ENCODE peak calls at places on chromosomes 7 and 10, in seven cellular contexts. R is mesendoderm, T is PC-9, W is neural progenitor cell, J is small intestine, O is esophagus squamous epithelium, N is cardiac muscle cell. H is an unnamed sample.

GRCh38 chr10:6130851-6131470 is 42.1 kb downstream of the RBM17 start:
- DNase-seq in R (no peak), T (no peak), W (no peak), J (no peak), O (no peak), N (no peak), H (no peak)

GRCh38 chr10:31101123-31101522 is 69.5 kb upstream of the ZNF438 start:
- DNase-seq in R (no peak), T (peak; percentile 64), W (no peak), J (no peak), O (no peak), N (peak; percentile 66), H (no peak)

GRCh38 chr7:149027560-149028345 is 552 bp downstream of the PDIA4 start:
- DNase-seq in R (no peak), T (peak; percentile 9), W (no peak), J (peak; percentile 34), O (no peak), N (peak; percentile 38), H (no peak)

GRCh38 chr10:62015994-62016393 is 114.5 kb downstream of the ARID5B start:
- DNase-seq in R (no peak), T (no peak), W (no peak), J (peak; percentile 76), O (no peak), N (peak; percentile 85), H (no peak)

GRCh38 chr7:91876391-91877133 is 3.9 kb downstream of the MTERF1 start:
- DNase-seq in R (peak; percentile 4), T (no peak), W (no peak), J (no peak), O (no peak), N (peak; percentile 60), H (no peak)

GRCh38 chr10:43202224-43202656 is 64.0 kb downstream of the CSGALNACT2 start:
- DNase-seq in R (peak; percentile 77), T (peak; percentile 61), W (peak; percentile 75), J (peak; percentile 43), O (no peak), N (peak; percentile 33), H (no peak)

GRCh38 chr10:124436191-124436638 is 13.6 kb downstream of the NKX1-2 start:
- DNase-seq in R (no peak), T (peak; percentile 41), W (no peak), J (no peak), O (no peak), N (no peak), H (no peak)

GRCh38 chr10:88473989-88474883 is 108.9 kb downstream of the RNLS start:
- DNase-seq in R (no peak), T (peak; percentile 34), W (no peak), J (peak; percentile 24), O (no peak), N (no peak), H (no peak)

GRCh38 chr10:132690821-132691610 is 94.9 kb downstream of the NKX6-2 start:
- DNase-seq in R (no peak), T (no peak), W (no peak), J (no peak), O (no peak), N (no peak), H (no peak)

DNA sequence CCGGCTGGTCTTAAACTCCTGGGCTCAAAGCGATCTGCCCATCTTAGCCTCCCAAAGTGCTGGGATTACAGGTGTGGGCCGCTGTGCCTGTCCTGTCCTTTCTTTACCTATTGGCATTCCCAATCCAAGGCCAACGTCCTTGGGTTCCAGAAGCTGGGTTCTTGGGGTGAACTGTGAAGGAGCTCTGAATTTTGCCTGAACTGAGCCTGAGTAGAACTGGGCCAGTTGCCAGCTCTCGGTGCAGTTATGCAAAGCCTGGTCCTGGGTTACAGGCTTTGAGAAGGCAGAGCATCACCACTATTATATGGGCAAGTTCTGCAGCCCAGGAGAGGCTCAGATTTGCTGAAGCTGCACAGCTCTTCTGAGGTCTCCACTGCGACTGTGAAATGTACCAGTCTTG is 24.6 kb upstream of the SH2D4B start:
- DNase-seq in R (no peak), T (no peak), W (no peak), J (no peak), O (no peak), N (no peak), H (no peak)
- H3K4me1 ChIP-seq in R (peaks cover 2% of the 10 kb centered on the region), T (peaks cover 47% of the 10 kb centered on the region), W (no peaks in the 10 kb centered on the region), J (no peaks in the 10 kb centered on the region), O (peaks cover 57% of the 10 kb centered on the region), N (no peaks in the 10 kb centered on the region), H (peaks cover 4% of the 10 kb centered on the region)

DNA sequence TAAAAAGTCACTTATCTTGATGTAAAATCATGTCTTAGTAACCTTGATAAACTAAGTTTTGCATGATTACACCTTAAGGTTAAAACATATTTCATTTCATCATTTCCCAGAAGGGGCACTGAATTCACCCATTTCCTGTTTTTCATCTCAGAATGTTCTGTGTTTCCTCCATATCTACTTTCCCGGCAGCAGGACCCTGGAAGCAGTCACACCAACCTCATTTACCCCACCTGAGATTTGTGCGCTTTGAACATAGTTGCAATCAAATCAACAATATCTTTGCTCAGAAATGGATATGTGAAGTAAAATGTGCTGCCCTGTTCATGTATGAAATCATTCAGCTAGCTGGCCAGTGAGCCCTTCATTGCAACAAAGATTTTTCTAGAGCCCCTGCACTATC is 46.8 kb downstream of the IKZF1 start:
- DNase-seq in R (no peak), T (no peak), W (no peak), J (no peak), O (no peak), N (no peak), H (no peak)
- H3K27ac ChIP-seq in R (no peak overlapping the region), T (no peak overlapping the region), W (no peak overlapping the region), J (peak overlapping the region; percentile 87), O (peak overlapping the region; percentile 34), N (no peak overlapping the region), H (peak overlapping the region; percentile 94)

DNA sequence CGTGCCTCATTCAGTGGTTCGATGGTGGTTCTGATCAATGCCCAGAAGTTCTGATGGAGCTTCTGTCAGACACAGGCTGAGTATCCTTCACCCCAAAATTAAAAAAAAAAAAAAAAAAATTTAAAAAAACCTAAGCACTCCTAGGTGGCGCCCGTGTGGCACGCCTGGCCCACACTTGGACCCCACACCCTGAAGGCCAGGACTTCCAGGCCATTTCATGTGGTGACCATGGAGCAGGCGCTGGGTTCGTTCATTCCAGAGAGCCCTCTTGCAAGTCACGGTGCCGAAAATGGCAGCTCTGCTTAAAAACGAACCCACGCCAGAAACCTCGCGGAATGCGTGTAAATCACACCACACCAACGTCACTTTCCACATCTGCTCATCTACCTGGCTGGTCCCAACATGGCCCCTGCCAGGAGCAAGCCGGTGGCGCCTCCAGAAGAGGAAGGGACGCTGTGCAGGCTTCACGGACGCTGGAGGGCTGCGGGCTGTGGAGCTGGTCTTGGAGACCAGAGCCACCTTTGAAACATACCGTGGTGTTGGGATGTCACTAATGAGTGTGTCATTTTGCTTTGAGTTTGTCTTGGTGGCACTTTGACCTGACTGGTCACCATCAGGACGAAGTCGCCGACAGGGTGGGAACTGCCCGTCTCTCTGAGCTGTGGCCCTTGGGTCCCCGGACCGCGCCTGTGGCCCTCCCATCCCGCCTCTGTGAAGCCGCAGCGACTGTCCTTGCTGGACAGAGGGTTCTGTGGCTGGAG is 46.0 kb upstream of the PRKAR1B start:
- DNase-seq in R (no peak), T (no peak), W (no peak), J (no peak), O (no peak), N (no peak), H (no peak)
- H3K4me1 ChIP-seq in R (no peaks in the 10 kb centered on the region), T (no peaks in the 10 kb centered on the region), W (no peaks in the 10 kb centered on the region), J (no peaks in the 10 kb centered on the region), O (peaks cover 28% of the 10 kb centered on the region), N (peaks cover 20% of the 10 kb centered on the region), H (no peaks in the 10 kb centered on the region)

GRCh38 chr10:119079572-119080520 is 771 bp downstream of the EIF3A start:
- DNase-seq in R (peak; percentile 76), T (peak; percentile 48), W (peak; percentile 78), J (peak; percentile 80), O (peak; percentile 38), N (peak; percentile 86), H (peak; percentile 34)
- H3K27ac ChIP-seq in R (peak overlapping the region; percentile 85), T (peak overlapping the region; percentile 78), W (peak overlapping the region; percentile 70), J (peak overlapping the region; percentile 97), O (peak overlapping the region; percentile 95), N (peak overlapping the region; percentile 98), H (peak overlapping the region; percentile 98)

H was measured in effector memory CD4-positive, alpha-beta T cell.